ENCODE peak calls at places on chromosomes 2 and 18, in nine cellular contexts. One of them, this sample, is unnamed.
A peak's percentile ranks its signal among the peaks of the same experiment; 100 is the strongest.

GRCh38 chr2:236752111-236752510 is 182.5 kb downstream of the ACKR3 start:
- DNase-seq in H4: no peak
- DNase-seq in AG10803: no peak
- DNase-seq in SW 1271: no peak
- DNase-seq in naive thymus-derived CD8-positive, alpha-beta T cell: no peak
- DNase-seq in foreskin fibroblast: no peak
- DNase-seq in AG04449: no peak
- DNase-seq in RKO: no peak
- DNase-seq in KBM-7: no peak
- DNase-seq in this sample: no peak

GRCh38 chr2:208358758-208359631 is 47.6 kb upstream of the PTH2R start:
- DNase-seq in H4: no peak
- DNase-seq in AG10803: peak; percentile 16
- DNase-seq in SW 1271: no peak
- DNase-seq in naive thymus-derived CD8-positive, alpha-beta T cell: no peak
- DNase-seq in foreskin fibroblast: no peak
- DNase-seq in AG04449: no peak
- DNase-seq in RKO: no peak
- DNase-seq in KBM-7: no peak
- DNase-seq in this sample: no peak

GRCh38 chr2:1858733-1859132 is 114.4 kb upstream of the PXDN start:
- DNase-seq in H4: no peak
- DNase-seq in AG10803: no peak
- DNase-seq in SW 1271: no peak
- DNase-seq in naive thymus-derived CD8-positive, alpha-beta T cell: no peak
- DNase-seq in foreskin fibroblast: no peak
- DNase-seq in AG04449: no peak
- DNase-seq in RKO: no peak
- DNase-seq in KBM-7: no peak
- DNase-seq in this sample: no peak

GRCh38 chr2:14633451-14634211 is 1.1 kb downstream of the LRATD1 start:
- DNase-seq in H4: no peak
- DNase-seq in AG10803: no peak
- DNase-seq in SW 1271: no peak
- DNase-seq in naive thymus-derived CD8-positive, alpha-beta T cell: no peak
- DNase-seq in foreskin fibroblast: no peak
- DNase-seq in AG04449: no peak
- DNase-seq in RKO: no peak
- DNase-seq in KBM-7: no peak
- DNase-seq in this sample: peak; percentile 8

GRCh38 chr2:9778012-9778411 is 65.3 kb upstream of the TAF1B start:
- DNase-seq in H4: no peak
- DNase-seq in AG10803: no peak
- DNase-seq in SW 1271: no peak
- DNase-seq in naive thymus-derived CD8-positive, alpha-beta T cell: no peak
- DNase-seq in foreskin fibroblast: no peak
- DNase-seq in AG04449: no peak
- DNase-seq in RKO: no peak
- DNase-seq in KBM-7: no peak
- DNase-seq in this sample: peak; percentile 43

GRCh38 chr2:137525644-137526190 is 438.6 kb upstream of the HNMT start:
- DNase-seq in H4: no peak
- DNase-seq in AG10803: no peak
- DNase-seq in SW 1271: no peak
- DNase-seq in naive thymus-derived CD8-positive, alpha-beta T cell: no peak
- DNase-seq in foreskin fibroblast: no peak
- DNase-seq in AG04449: no peak
- DNase-seq in RKO: peak; percentile 29
- DNase-seq in KBM-7: no peak
- DNase-seq in this sample: no peak

GRCh38 chr18:12035481-12035880 is 54.2 kb downstream of the IMPA2 start:
- DNase-seq in H4: no peak
- DNase-seq in AG10803: no peak
- DNase-seq in SW 1271: no peak
- DNase-seq in naive thymus-derived CD8-positive, alpha-beta T cell: no peak
- DNase-seq in foreskin fibroblast: no peak
- DNase-seq in AG04449: no peak
- DNase-seq in RKO: no peak
- DNase-seq in KBM-7: no peak
- DNase-seq in this sample: no peak

GRCh38 chr2:147398301-147398700 is 446.5 kb upstream of the ACVR2A start:
- DNase-seq in H4: no peak
- DNase-seq in AG10803: no peak
- DNase-seq in SW 1271: no peak
- DNase-seq in naive thymus-derived CD8-positive, alpha-beta T cell: no peak
- DNase-seq in foreskin fibroblast: no peak
- DNase-seq in AG04449: no peak
- DNase-seq in RKO: no peak
- DNase-seq in KBM-7: no peak
- DNase-seq in this sample: no peak

GRCh38 chr2:9032555-9032954 is 29.1 kb upstream of the MBOAT2 start:
- DNase-seq in H4: no peak
- DNase-seq in AG10803: no peak
- DNase-seq in SW 1271: no peak
- DNase-seq in naive thymus-derived CD8-positive, alpha-beta T cell: no peak
- DNase-seq in foreskin fibroblast: no peak
- DNase-seq in AG04449: no peak
- DNase-seq in RKO: no peak
- DNase-seq in KBM-7: no peak
- DNase-seq in this sample: no peak

GRCh38 chr2:241835605-241836004 is 23.1 kb downstream of the PDCD1 start:
- DNase-seq in H4: no peak
- DNase-seq in AG10803: no peak
- DNase-seq in SW 1271: no peak
- DNase-seq in naive thymus-derived CD8-positive, alpha-beta T cell: no peak
- DNase-seq in foreskin fibroblast: no peak
- DNase-seq in AG04449: no peak
- DNase-seq in RKO: no peak
- DNase-seq in KBM-7: no peak
- DNase-seq in this sample: no peak

GRCh38 chr18:48228301-48228715 is 180.9 kb downstream of the ZBTB7C start:
- DNase-seq in H4: peak; percentile 63
- DNase-seq in AG10803: peak; percentile 8
- DNase-seq in SW 1271: no peak
- DNase-seq in naive thymus-derived CD8-positive, alpha-beta T cell: no peak
- DNase-seq in foreskin fibroblast: no peak
- DNase-seq in AG04449: no peak
- DNase-seq in RKO: no peak
- DNase-seq in KBM-7: no peak
- DNase-seq in this sample: no peak

This sample was measured in GM03348.